ENCODE peak calls at places on chromosomes 11 and 22, in seven cellular contexts. K, U, W, M, X, L and H are unnamed samples.

GRCh38 chr11:78449866-78450265 is 32.2 kb upstream of the GAB2 start:
- DNase-seq in U (no peak), K (no peak), W (no peak), M (no peak), L (no peak), X (no peak), H (no peak)

GRCh38 chr11:96075532-96075959 is 151.6 kb upstream of the MTMR2 start:
- DNase-seq in L (no peak), K (no peak), M (no peak), U (no peak), W (no peak), X (no peak), H (no peak)

GRCh38 chr22:23399367-23400285 is 180.5 kb downstream of the IGLL1 start:
- DNase-seq in U (no peak), K (no peak), X (no peak), M (no peak), W (no peak), L (no peak), H (no peak)

GRCh38 chr11:976431-977160 is 50.9 kb downstream of the AP2A2 start:
- DNase-seq in W (no peak), X (no peak), K (no peak), U (no peak), M (no peak), L (no peak), H (no peak)

GRCh38 chr11:113057038-113057437 is 95.8 kb downstream of the NCAM1 start:
- DNase-seq in U (no peak), W (no peak), M (no peak), X (no peak), K (no peak), L (no peak), H (no peak)

GRCh38 chr11:64743591-64744543 is at the start of gene RASGRP2:
- DNase-seq in L (peak), M (no peak), W (peak), K (peak), U (peak), X (peak), H (peak)

GRCh38 chr11:2929511-2929879 is 275 bp upstream of the PHLDA2 start:
- DNase-seq in K (peak), L (peak), M (peak), W (peak), U (no peak), X (no peak), H (peak)

GRCh38 chr11:106989056-106989455 is 29.2 kb downstream of the GUCY1A2 start:
- DNase-seq in K (no peak), X (no peak), W (no peak), U (no peak), L (no peak), M (no peak), H (peak)

GRCh38 chr22:42066937-42067336 is 3.7 kb downstream of the NAGA start:
- DNase-seq in M (no peak), K (no peak), U (no peak), L (no peak), X (no peak), W (no peak), H (no peak)

GRCh38 chr11:70715636-70716035 is 317.3 kb downstream of the CTTN start:
- DNase-seq in U (no peak), L (no peak), W (no peak), K (no peak), M (no peak), X (no peak), H (no peak)

GRCh38 chr11:126695293-126695692 is 305.3 kb downstream of the KIRREL3 start:
- DNase-seq in M (no peak), U (peak), L (no peak), X (no peak), W (no peak), K (no peak), H (no peak)

GRCh38 chr22:24938741-24939341 is 7.7 kb downstream of the LHFPL7 start:
- DNase-seq in M (no peak), K (peak), U (peak), L (no peak), X (no peak), W (peak), H (peak)

GRCh38 chr11:73812234-73812633 is 24.6 kb downstream of the MRPL48 start:
- DNase-seq in M (no peak), U (no peak), W (no peak), X (no peak), K (no peak), L (no peak), H (no peak)

GRCh38 chr11:64722141-64723050 is 601 bp downstream of the NRXN2 start:
- DNase-seq in U (no peak), K (no peak), X (no peak), W (no peak), L (no peak), M (no peak), H (no peak)

GRCh38 chr11:128757886-128758612 is 64.2 kb downstream of the FLI1 start:
- DNase-seq in X (no peak), K (no peak), W (peak), L (no peak), U (no peak), M (no peak), H (peak)

GRCh38 chr22:20203142-20204099 is 52.6 kb upstream of the CCDC188 start:
- DNase-seq in U (peak), X (no peak), L (peak), W (peak), M (no peak), K (peak), H (no peak)

GRCh38 chr11:5380740-5381342 is 2.8 kb upstream of the OR51M1 start:
- DNase-seq in M (peak), U (peak), W (peak), X (no peak), L (no peak), K (peak), H (peak)

DNA sequence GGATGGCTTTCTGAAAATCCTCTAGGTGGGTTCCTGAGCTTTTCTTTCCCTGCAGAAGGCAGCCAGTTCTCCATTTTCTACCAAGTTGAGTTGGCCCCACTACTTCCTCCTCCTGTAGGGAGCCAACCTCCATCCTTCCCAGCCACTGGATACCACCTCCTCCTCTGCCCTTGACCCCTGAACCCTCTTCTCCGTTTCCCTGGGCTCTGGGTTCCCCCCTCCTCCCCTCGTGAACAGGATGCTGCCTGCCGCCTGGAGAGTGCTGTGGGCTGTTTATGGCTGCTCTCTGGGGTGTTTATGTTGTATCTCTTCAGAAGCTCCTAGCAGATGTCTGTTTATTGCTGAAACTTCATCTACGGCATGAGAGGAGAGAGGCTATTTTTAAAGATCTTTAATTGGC is 8.6 kb downstream of the MICAL2 start:
- DNase-seq in W (no peak), K (no peak), X (no peak), U (no peak), M (no peak), L (no peak), H (no peak)
- TF ChIP-seq CTCF in W (no peak), K (no peak), X (no peak), U (peak), M (peak), L (no peak), H (no peak)

GRCh38 chr11:32068134-32068533 is 22.7 kb upstream of the RCN1 start:
- DNase-seq in W (no peak), M (no peak), U (no peak), X (no peak), L (no peak), K (no peak), H (no peak)

GRCh38 chr11:32070707-32071106 is 20.2 kb upstream of the RCN1 start:
- DNase-seq in K (no peak), W (no peak), X (no peak), L (no peak), M (no peak), U (no peak), H (no peak)

GRCh38 chr11:32072872-32073661 is 17.8 kb upstream of the RCN1 start:
- DNase-seq in L (no peak), U (peak), M (no peak), X (no peak), W (no peak), K (peak), H (no peak)

GRCh38 chr11:32069361-32070058 is 21.4 kb upstream of the RCN1 start:
- DNase-seq in M (no peak), L (no peak), U (no peak), W (no peak), X (no peak), K (no peak), H (peak)

GRCh38 chr11:32071811-32072210 is 19.1 kb upstream of the RCN1 start:
- DNase-seq in K (peak), X (no peak), L (no peak), W (peak), U (peak), M (no peak), H (peak)
- TF ChIP-seq CTCF in K (peak), X (no peak), L (no peak), W (peak), U (peak), M (peak), H (peak)

DNA sequence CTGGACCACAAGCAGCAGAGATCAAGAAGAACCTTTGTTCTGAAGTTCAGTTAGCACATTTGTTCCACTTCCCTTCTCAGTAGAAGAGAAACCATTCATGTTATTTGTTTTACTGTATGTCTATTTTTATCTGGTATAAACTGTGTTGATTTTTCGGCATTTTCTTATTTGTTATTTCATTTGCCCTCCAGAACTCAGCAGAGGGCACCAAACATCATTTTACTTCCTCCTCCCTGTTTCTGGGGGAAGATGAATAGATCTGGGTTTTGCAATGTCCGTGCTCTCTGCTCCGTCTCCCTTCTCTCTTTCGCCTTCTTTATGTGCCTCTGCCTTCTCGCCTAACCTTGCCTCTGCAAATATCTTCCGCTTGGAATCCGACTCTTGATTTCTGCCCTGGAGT is 366.9 kb downstream of the NTM start:
- DNase-seq in W (no peak), K (no peak), U (no peak), M (no peak), X (no peak), L (no peak), H (peak)
- TF ChIP-seq CTCF in W (no peak), K (no peak), U (no peak), M (no peak), X (no peak), L (no peak), H (no peak)

GRCh38 chr11:115501504-115501894 is 2.7 kb downstream of the CADM1 start:
- DNase-seq in K (peak), L (no peak), W (no peak), M (no peak), U (no peak), X (no peak), H (no peak)

GRCh38 chr11:115499241-115499799 is 4.9 kb downstream of the CADM1 start:
- DNase-seq in M (no peak), W (no peak), U (no peak), K (no peak), L (no peak), X (no peak), H (no peak)

GRCh38 chr11:115499891-115500290 is 4.3 kb downstream of the CADM1 start:
- DNase-seq in U (no peak), L (no peak), M (no peak), W (no peak), K (no peak), X (no peak), H (no peak)

GRCh38 chr11:115501895-115502589 is 2.2 kb downstream of the CADM1 start:
- DNase-seq in X (no peak), U (no peak), W (no peak), M (no peak), K (peak), L (no peak), H (no peak)

DNA sequence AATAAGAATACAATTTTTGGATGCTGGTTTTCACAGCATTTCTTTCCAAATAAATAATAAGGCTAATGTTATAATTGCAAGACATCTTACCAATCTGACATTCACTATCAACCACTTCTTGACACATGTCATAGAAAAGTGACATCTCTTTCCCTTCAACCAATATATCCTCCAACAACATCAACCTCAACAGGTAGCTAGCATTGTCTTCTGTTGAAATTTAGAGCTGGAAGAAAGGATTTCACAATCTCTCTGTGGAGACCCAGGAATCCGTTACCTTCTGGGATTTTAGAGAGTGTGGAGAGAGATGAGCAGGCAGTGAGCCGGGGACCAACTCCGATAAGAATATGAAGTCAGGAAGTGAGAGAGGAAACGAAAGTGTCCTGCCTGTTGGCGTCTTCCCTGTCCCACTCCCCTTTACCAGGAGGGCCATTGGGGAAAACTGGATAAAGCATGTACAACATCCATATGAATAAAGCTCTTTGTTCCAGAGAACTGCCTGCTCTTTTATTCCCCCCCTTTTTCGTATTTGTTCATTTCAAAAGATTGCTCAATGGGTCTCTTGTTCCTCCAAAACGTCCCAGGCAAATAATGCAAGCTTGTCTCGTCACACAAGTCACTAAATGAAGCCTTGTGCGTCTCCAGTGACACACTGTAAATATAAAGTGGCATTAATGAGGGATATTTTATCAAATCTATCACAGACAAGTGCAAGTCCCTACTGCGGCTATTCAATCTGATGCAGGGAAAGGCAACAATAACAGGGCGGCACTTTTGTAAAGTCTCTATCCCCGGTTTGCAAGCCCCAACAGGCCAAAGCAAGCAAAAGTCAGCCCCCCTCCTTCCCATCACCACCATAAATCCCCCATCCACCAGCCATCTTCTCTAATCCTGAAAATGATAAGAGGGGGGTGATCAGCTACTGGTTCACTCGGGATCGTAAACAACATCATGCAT is 3.4 kb downstream of the CADM1 start:
- DNase-seq in L (no peak), M (no peak), K (peak), W (no peak), X (no peak), U (peak), H (no peak)
- TF ChIP-seq CTCF in L (no peak), M (no peak), K (no peak), W (no peak), X (no peak), U (no peak), H (no peak)

GRCh38 chr11:131408011-131408640 is 37.7 kb downstream of the NTM start:
- DNase-seq in W (no peak), X (no peak), K (peak), U (peak), M (no peak), L (peak), H (peak)
- TF ChIP-seq CTCF in W (no peak), X (no peak), K (peak), U (peak), M (peak), L (peak), H (peak)